ENCODE peak calls at places on chromosomes 16 and 17, in eight cellular contexts. R is NCI-H526 treated with DMSO at 0.1 percent for 48 hours; E is coronary artery; U is sciatic nerve; Q is NCI-H1417 treated with DMSO at 0.1 percent for 48 hours; F is body of pancreas; O is stimulated activated CD8-positive, alpha-beta memory T cell treated with anti-CD3 and anti-CD28 coated beads, Interleukin-7, amount 100 ng/mL, for 48 hours; P is thoracic aorta. M is an unnamed sample.

GRCh38 chr16:69443809-69444611 is 19.6 kb downstream of the CYB5B start:
- DNase-seq in P (no peak), U (no peak), E (no peak), Q (no peak), R (no peak), O (no peak), F (no peak), M (peak)

GRCh38 chr16:4091638-4092037 is 24.6 kb downstream of the ADCY9 start:
- DNase-seq in E (peak), U (no peak), Q (no peak), F (no peak), P (no peak), O (no peak), R (no peak), M (no peak)

GRCh38 chr17:76174072-76174471 is 33.0 kb upstream of the FOXJ1 start:
- DNase-seq in R (no peak), O (no peak), Q (no peak), P (no peak), F (no peak), U (no peak), E (no peak), M (peak)

GRCh38 chr16:17343729-17344128 is 127.0 kb downstream of the XYLT1 start:
- DNase-seq in P (no peak), F (no peak), Q (no peak), U (no peak), O (no peak), E (no peak), R (no peak), M (no peak)

GRCh38 chr17:83128306-83129240 is 49.2 kb downstream of the METRNL start:
- DNase-seq in U (peak), O (no peak), F (no peak), E (peak), R (no peak), Q (no peak), P (no peak), M (no peak)

GRCh38 chr16:89410794-89411309 is 79.5 kb downstream of the ANKRD11 start:
- DNase-seq in R (no peak), E (peak), Q (no peak), U (no peak), F (peak), P (peak), O (no peak), M (peak)

GRCh38 chr16:75114179-75114945 is 2.2 kb downstream of the LDHD start:
- DNase-seq in F (no peak), Q (no peak), O (no peak), R (no peak), P (no peak), E (no peak), U (no peak), M (no peak)

GRCh38 chr17:60164697-60165096 is 14.9 kb downstream of the CA4 start:
- DNase-seq in E (peak), P (no peak), R (no peak), F (peak), Q (no peak), O (no peak), U (no peak), M (no peak)

GRCh38 chr17:14297161-14297851 is 3.6 kb upstream of the HS3ST3B1 start:
- DNase-seq in E (no peak), P (no peak), R (no peak), O (no peak), U (no peak), F (peak), Q (no peak), M (no peak)

GRCh38 chr16:51243836-51244483 is 92.9 kb upstream of the SALL1 start:
- DNase-seq in R (no peak), E (peak), Q (no peak), F (peak), U (no peak), O (no peak), P (no peak), M (no peak)

GRCh38 chr17:51428668-51429486 is 168.5 kb downstream of the UTP18 start:
- DNase-seq in F (no peak), E (no peak), O (no peak), R (no peak), Q (no peak), U (no peak), P (no peak), M (no peak)

GRCh38 chr16:4212934-4213296 is 29.0 kb downstream of the SRL start:
- DNase-seq in O (no peak), E (no peak), U (no peak), R (no peak), P (no peak), Q (no peak), F (no peak), M (no peak)

GRCh38 chr17:7932483-7932891 is 481 bp downstream of the CNTROB start:
- DNase-seq in F (peak), Q (no peak), E (no peak), R (no peak), P (no peak), U (peak), O (no peak), M (peak)

GRCh38 chr17:70776446-70776845 is 607.1 kb downstream of the KCNJ2 start:
- DNase-seq in U (no peak), O (no peak), R (no peak), E (no peak), P (no peak), F (no peak), Q (no peak), M (no peak)

GRCh38 chr17:14318906-14319205 is 18.0 kb downstream of the HS3ST3B1 start:
- DNase-seq in U (no peak), Q (no peak), P (no peak), R (no peak), O (no peak), F (no peak), E (no peak), M (no peak)

GRCh38 chr16:86099326-86099725 is 200.4 kb downstream of the IRF8 start:
- DNase-seq in E (no peak), R (no peak), Q (no peak), U (no peak), F (no peak), P (no peak), O (no peak), M (no peak)

GRCh38 chr17:69179227-69179952 is 37.7 kb upstream of the ABCA6 start:
- DNase-seq in O (no peak), F (no peak), R (no peak), Q (no peak), E (no peak), U (peak), P (no peak), M (no peak)

GRCh38 chr17:74430706-74431567 is 951 bp upstream of the GPRC5C start:
- DNase-seq in U (peak), E (peak), R (peak), O (no peak), P (peak), F (peak), Q (peak), M (peak)

M was measured in testis.